ENCODE peak calls at places on chromosomes 7 and 10, in nine cellular contexts. One of them, this sample, is unnamed.

GRCh38 chr10:71621263-71621751 is 98.3 kb downstream of the C10orf105 start:
- DNase-seq in iris pigment epithelial cell: peak; percentile 10
- DNase-seq in ELR: no peak
- DNase-seq in skeletal muscle cell: no peak
- DNase-seq in frontal cortex: peak; percentile 41
- DNase-seq in EH: peak; percentile 25
- DNase-seq in H9: peak; percentile 62
- DNase-seq in ACHN: peak; percentile 10
- DNase-seq in NCI-H187 treated with DMSO at 0.1 percent for 48 hours: no peak
- DNase-seq in this sample: no peak

GRCh38 chr10:114684085-114684821 is 26.2 kb upstream of the ABLIM1 start:
- DNase-seq in iris pigment epithelial cell: peak; percentile 24
- DNase-seq in ELR: no peak
- DNase-seq in skeletal muscle cell: no peak
- DNase-seq in frontal cortex: no peak
- DNase-seq in EH: peak; percentile 60
- DNase-seq in H9: no peak
- DNase-seq in ACHN: peak; percentile 70
- DNase-seq in NCI-H187 treated with DMSO at 0.1 percent for 48 hours: no peak
- DNase-seq in this sample: no peak

GRCh38 chr10:77643795-77644468 is 6.3 kb upstream of the KCNMA1 start:
- DNase-seq in iris pigment epithelial cell: peak; percentile 80
- DNase-seq in ELR: peak; percentile 85
- DNase-seq in skeletal muscle cell: no peak
- DNase-seq in frontal cortex: no peak
- DNase-seq in EH: peak; percentile 77
- DNase-seq in H9: peak; percentile 73
- DNase-seq in ACHN: peak; percentile 80
- DNase-seq in NCI-H187 treated with DMSO at 0.1 percent for 48 hours: peak; percentile 21
- DNase-seq in this sample: peak; percentile 43

GRCh38 chr10:63133787-63134557 is 844 bp downstream of the NRBF2 start:
- DNase-seq in iris pigment epithelial cell: peak; percentile 73
- DNase-seq in ELR: peak; percentile 61
- DNase-seq in skeletal muscle cell: no peak
- DNase-seq in frontal cortex: no peak
- DNase-seq in EH: peak; percentile 63
- DNase-seq in H9: no peak
- DNase-seq in ACHN: peak; percentile 29
- DNase-seq in NCI-H187 treated with DMSO at 0.1 percent for 48 hours: no peak
- DNase-seq in this sample: no peak

GRCh38 chr10:7756360-7756992 is 31.3 kb downstream of the KIN start:
- DNase-seq in iris pigment epithelial cell: peak; percentile 35
- DNase-seq in ELR: peak; percentile 47
- DNase-seq in skeletal muscle cell: no peak
- DNase-seq in frontal cortex: no peak
- DNase-seq in EH: peak; percentile 44
- DNase-seq in H9: peak; percentile 40
- DNase-seq in ACHN: peak; percentile 39
- DNase-seq in NCI-H187 treated with DMSO at 0.1 percent for 48 hours: no peak
- DNase-seq in this sample: peak; percentile 11

GRCh38 chr7:135270577-135271254 is 37.1 kb downstream of the STRA8 start:
- DNase-seq in iris pigment epithelial cell: no peak
- DNase-seq in ELR: no peak
- DNase-seq in skeletal muscle cell: no peak
- DNase-seq in frontal cortex: no peak
- DNase-seq in EH: no peak
- DNase-seq in H9: peak; percentile 31
- DNase-seq in ACHN: no peak
- DNase-seq in NCI-H187 treated with DMSO at 0.1 percent for 48 hours: no peak
- DNase-seq in this sample: no peak

GRCh38 chr7:30348083-30348560 is 63.7 kb downstream of the ZNRF2 start:
- DNase-seq in iris pigment epithelial cell: peak; percentile 96
- DNase-seq in ELR: peak; percentile 96
- DNase-seq in skeletal muscle cell: peak; percentile 62
- DNase-seq in frontal cortex: no peak
- DNase-seq in EH: peak; percentile 96
- DNase-seq in H9: no peak
- DNase-seq in ACHN: peak; percentile 91
- DNase-seq in NCI-H187 treated with DMSO at 0.1 percent for 48 hours: no peak
- DNase-seq in this sample: peak; percentile 76

GRCh38 chr10:921471-922414 is 9.8 kb downstream of the LARP4B start:
- DNase-seq in iris pigment epithelial cell: peak; percentile 82
- DNase-seq in ELR: peak; percentile 77
- DNase-seq in skeletal muscle cell: peak; percentile 39
- DNase-seq in frontal cortex: no peak
- DNase-seq in EH: peak; percentile 85
- DNase-seq in H9: no peak
- DNase-seq in ACHN: peak; percentile 83
- DNase-seq in NCI-H187 treated with DMSO at 0.1 percent for 48 hours: no peak
- DNase-seq in this sample: peak; percentile 50

GRCh38 chr7:135759537-135759936 is 10.9 kb upstream of the FAM180A start:
- DNase-seq in iris pigment epithelial cell: no peak
- DNase-seq in ELR: no peak
- DNase-seq in skeletal muscle cell: no peak
- DNase-seq in frontal cortex: no peak
- DNase-seq in EH: no peak
- DNase-seq in H9: no peak
- DNase-seq in ACHN: no peak
- DNase-seq in NCI-H187 treated with DMSO at 0.1 percent for 48 hours: no peak
- DNase-seq in this sample: no peak

GRCh38 chr7:25994433-25994988 is 157.5 kb upstream of the NFE2L3 start:
- DNase-seq in iris pigment epithelial cell: no peak
- DNase-seq in ELR: no peak
- DNase-seq in skeletal muscle cell: no peak
- DNase-seq in frontal cortex: no peak
- DNase-seq in EH: no peak
- DNase-seq in H9: no peak
- DNase-seq in ACHN: no peak
- DNase-seq in NCI-H187 treated with DMSO at 0.1 percent for 48 hours: no peak
- DNase-seq in this sample: no peak

GRCh38 chr10:72740526-72740925 is 48.6 kb downstream of the MCU start:
- DNase-seq in iris pigment epithelial cell: peak; percentile 85
- DNase-seq in ELR: peak; percentile 65
- DNase-seq in skeletal muscle cell: no peak
- DNase-seq in frontal cortex: no peak
- DNase-seq in EH: peak; percentile 34
- DNase-seq in H9: no peak
- DNase-seq in ACHN: peak; percentile 73
- DNase-seq in NCI-H187 treated with DMSO at 0.1 percent for 48 hours: no peak
- DNase-seq in this sample: peak; percentile 53

GRCh38 chr7:25795824-25796235 is 356.2 kb upstream of the NFE2L3 start:
- DNase-seq in iris pigment epithelial cell: peak; percentile 71
- DNase-seq in ELR: peak; percentile 26
- DNase-seq in skeletal muscle cell: peak; percentile 1
- DNase-seq in frontal cortex: no peak
- DNase-seq in EH: peak; percentile 78
- DNase-seq in H9: no peak
- DNase-seq in ACHN: peak; percentile 64
- DNase-seq in NCI-H187 treated with DMSO at 0.1 percent for 48 hours: no peak
- DNase-seq in this sample: peak; percentile 30

GRCh38 chr10:59709472-59710125 is at the start of gene SLC16A9:
- DNase-seq in iris pigment epithelial cell: peak; percentile 37
- DNase-seq in ELR: peak; percentile 39
- DNase-seq in skeletal muscle cell: no peak
- DNase-seq in frontal cortex: peak; percentile 74
- DNase-seq in EH: peak; percentile 27
- DNase-seq in H9: peak; percentile 71
- DNase-seq in ACHN: peak; percentile 62
- DNase-seq in NCI-H187 treated with DMSO at 0.1 percent for 48 hours: no peak
- DNase-seq in this sample: peak; percentile 22

GRCh38 chr10:30436200-30436599 is 2.2 kb downstream of the MAP3K8 start:
- DNase-seq in iris pigment epithelial cell: peak; percentile 80
- DNase-seq in ELR: peak; percentile 47
- DNase-seq in skeletal muscle cell: no peak
- DNase-seq in frontal cortex: no peak
- DNase-seq in EH: peak; percentile 91
- DNase-seq in H9: peak; percentile 67
- DNase-seq in ACHN: peak; percentile 33
- DNase-seq in NCI-H187 treated with DMSO at 0.1 percent for 48 hours: no peak
- DNase-seq in this sample: peak; percentile 68

GRCh38 chr7:111138196-111138569 is 47.3 kb downstream of the LRRN3 start:
- DNase-seq in iris pigment epithelial cell: peak; percentile 44
- DNase-seq in ELR: peak; percentile 81
- DNase-seq in skeletal muscle cell: no peak
- DNase-seq in frontal cortex: no peak
- DNase-seq in EH: peak; percentile 90
- DNase-seq in H9: no peak
- DNase-seq in ACHN: peak; percentile 47
- DNase-seq in NCI-H187 treated with DMSO at 0.1 percent for 48 hours: no peak
- DNase-seq in this sample: peak; percentile 56

GRCh38 chr7:51354897-51355296 is 38.3 kb upstream of the COBL start:
- DNase-seq in iris pigment epithelial cell: no peak
- DNase-seq in ELR: no peak
- DNase-seq in skeletal muscle cell: no peak
- DNase-seq in frontal cortex: no peak
- DNase-seq in EH: no peak
- DNase-seq in H9: peak; percentile 51
- DNase-seq in ACHN: no peak
- DNase-seq in NCI-H187 treated with DMSO at 0.1 percent for 48 hours: no peak
- DNase-seq in this sample: no peak

GRCh38 chr10:96548589-96548988 is 34.9 kb upstream of the TLL2 start:
- DNase-seq in iris pigment epithelial cell: no peak
- DNase-seq in ELR: no peak
- DNase-seq in skeletal muscle cell: no peak
- DNase-seq in frontal cortex: no peak
- DNase-seq in EH: no peak
- DNase-seq in H9: no peak
- DNase-seq in ACHN: no peak
- DNase-seq in NCI-H187 treated with DMSO at 0.1 percent for 48 hours: no peak
- DNase-seq in this sample: no peak

GRCh38 chr7:152367170-152367569 is 68.6 kb downstream of the KMT2C start:
- DNase-seq in iris pigment epithelial cell: no peak
- DNase-seq in ELR: no peak
- DNase-seq in skeletal muscle cell: no peak
- DNase-seq in frontal cortex: no peak
- DNase-seq in EH: no peak
- DNase-seq in H9: no peak
- DNase-seq in ACHN: no peak
- DNase-seq in NCI-H187 treated with DMSO at 0.1 percent for 48 hours: no peak
- DNase-seq in this sample: no peak

GRCh38 chr7:111853231-111853990 is 291.1 kb upstream of the IMMP2L start:
- DNase-seq in iris pigment epithelial cell: no peak
- DNase-seq in ELR: no peak
- DNase-seq in skeletal muscle cell: no peak
- DNase-seq in frontal cortex: no peak
- DNase-seq in EH: peak; percentile 41
- DNase-seq in H9: peak; percentile 33
- DNase-seq in ACHN: peak; percentile 10
- DNase-seq in NCI-H187 treated with DMSO at 0.1 percent for 48 hours: no peak
- DNase-seq in this sample: no peak

GRCh38 chr10:12975266-12975665 is 26.2 kb downstream of the CCDC3 start:
- DNase-seq in iris pigment epithelial cell: no peak
- DNase-seq in ELR: peak; percentile 19
- DNase-seq in skeletal muscle cell: no peak
- DNase-seq in frontal cortex: no peak
- DNase-seq in EH: no peak
- DNase-seq in H9: no peak
- DNase-seq in ACHN: peak; percentile 2
- DNase-seq in NCI-H187 treated with DMSO at 0.1 percent for 48 hours: no peak
- DNase-seq in this sample: no peak

GRCh38 chr10:72821606-72822005 is 71.9 kb upstream of the OIT3 start:
- DNase-seq in iris pigment epithelial cell: peak; percentile 34
- DNase-seq in ELR: no peak
- DNase-seq in skeletal muscle cell: no peak
- DNase-seq in frontal cortex: no peak
- DNase-seq in EH: peak; percentile 26
- DNase-seq in H9: no peak
- DNase-seq in ACHN: no peak
- DNase-seq in NCI-H187 treated with DMSO at 0.1 percent for 48 hours: no peak
- DNase-seq in this sample: no peak

GRCh38 chr7:95059842-95060313 is 152.5 kb downstream of the PPP1R9A start:
- DNase-seq in iris pigment epithelial cell: no peak
- DNase-seq in ELR: no peak
- DNase-seq in skeletal muscle cell: no peak
- DNase-seq in frontal cortex: no peak
- DNase-seq in EH: no peak
- DNase-seq in H9: no peak
- DNase-seq in ACHN: peak; percentile 24
- DNase-seq in NCI-H187 treated with DMSO at 0.1 percent for 48 hours: no peak
- DNase-seq in this sample: no peak

GRCh38 chr10:55631071-55631654 is 729.9 kb downstream of the ZWINT start:
- DNase-seq in iris pigment epithelial cell: peak; percentile 23
- DNase-seq in ELR: no peak
- DNase-seq in skeletal muscle cell: no peak
- DNase-seq in frontal cortex: peak; percentile 44
- DNase-seq in EH: no peak
- DNase-seq in H9: peak; percentile 91
- DNase-seq in ACHN: peak; percentile 76
- DNase-seq in NCI-H187 treated with DMSO at 0.1 percent for 48 hours: no peak
- DNase-seq in this sample: peak; percentile 4

GRCh38 chr10:29896053-29896452 is 163.3 kb downstream of the JCAD start:
- DNase-seq in iris pigment epithelial cell: peak; percentile 67
- DNase-seq in ELR: no peak
- DNase-seq in skeletal muscle cell: peak; percentile 44
- DNase-seq in frontal cortex: no peak
- DNase-seq in EH: no peak
- DNase-seq in H9: no peak
- DNase-seq in ACHN: no peak
- DNase-seq in NCI-H187 treated with DMSO at 0.1 percent for 48 hours: no peak
- DNase-seq in this sample: peak; percentile 42

GRCh38 chr7:71636329-71636728 is 504.4 kb downstream of the GALNT17 start:
- DNase-seq in iris pigment epithelial cell: peak; percentile 29
- DNase-seq in ELR: no peak
- DNase-seq in skeletal muscle cell: no peak
- DNase-seq in frontal cortex: no peak
- DNase-seq in EH: no peak
- DNase-seq in H9: peak; percentile 78
- DNase-seq in ACHN: no peak
- DNase-seq in NCI-H187 treated with DMSO at 0.1 percent for 48 hours: no peak
- DNase-seq in this sample: peak; percentile 57

GRCh38 chr10:84755311-84755710 is 426.9 kb downstream of the CCSER2 start:
- DNase-seq in iris pigment epithelial cell: no peak
- DNase-seq in ELR: no peak
- DNase-seq in skeletal muscle cell: no peak
- DNase-seq in frontal cortex: no peak
- DNase-seq in EH: no peak
- DNase-seq in H9: no peak
- DNase-seq in ACHN: no peak
- DNase-seq in NCI-H187 treated with DMSO at 0.1 percent for 48 hours: no peak
- DNase-seq in this sample: no peak

GRCh38 chr7:36054642-36055041 is 98.4 kb upstream of the EEPD1 start:
- DNase-seq in iris pigment epithelial cell: no peak
- DNase-seq in ELR: peak; percentile 36
- DNase-seq in skeletal muscle cell: no peak
- DNase-seq in frontal cortex: no peak
- DNase-seq in EH: no peak
- DNase-seq in H9: no peak
- DNase-seq in ACHN: no peak
- DNase-seq in NCI-H187 treated with DMSO at 0.1 percent for 48 hours: no peak
- DNase-seq in this sample: no peak

GRCh38 chr10:64444578-64444977 is 923.4 kb downstream of the REEP3 start:
- DNase-seq in iris pigment epithelial cell: no peak
- DNase-seq in ELR: no peak
- DNase-seq in skeletal muscle cell: no peak
- DNase-seq in frontal cortex: no peak
- DNase-seq in EH: no peak
- DNase-seq in H9: no peak
- DNase-seq in ACHN: no peak
- DNase-seq in NCI-H187 treated with DMSO at 0.1 percent for 48 hours: no peak
- DNase-seq in this sample: no peak

GRCh38 chr10:107741976-107742375 is 577.5 kb upstream of the SORCS1 start:
- DNase-seq in iris pigment epithelial cell: no peak
- DNase-seq in ELR: no peak
- DNase-seq in skeletal muscle cell: no peak
- DNase-seq in frontal cortex: no peak
- DNase-seq in EH: no peak
- DNase-seq in H9: no peak
- DNase-seq in ACHN: no peak
- DNase-seq in NCI-H187 treated with DMSO at 0.1 percent for 48 hours: no peak
- DNase-seq in this sample: no peak

GRCh38 chr7:45026984-45027773 is 27.2 kb downstream of the CCM2 start:
- DNase-seq in iris pigment epithelial cell: peak; percentile 55
- DNase-seq in ELR: peak; percentile 51
- DNase-seq in skeletal muscle cell: no peak
- DNase-seq in frontal cortex: no peak
- DNase-seq in EH: peak; percentile 47
- DNase-seq in H9: no peak
- DNase-seq in ACHN: no peak
- DNase-seq in NCI-H187 treated with DMSO at 0.1 percent for 48 hours: no peak
- DNase-seq in this sample: no peak

GRCh38 chr10:132651511-132652029 is 114.0 kb downstream of the INPP5A start:
- DNase-seq in iris pigment epithelial cell: no peak
- DNase-seq in ELR: no peak
- DNase-seq in skeletal muscle cell: no peak
- DNase-seq in frontal cortex: no peak
- DNase-seq in EH: no peak
- DNase-seq in H9: no peak
- DNase-seq in ACHN: no peak
- DNase-seq in NCI-H187 treated with DMSO at 0.1 percent for 48 hours: no peak
- DNase-seq in this sample: no peak

This sample was measured in brain microvascular endothelial cell.